ENCODE peak calls at places on chromosomes 4 and X, in ten cellular contexts. One of them, this sample, is unnamed.

GRCh38 chr4:162644346-162644745 is 480.5 kb upstream of the FSTL5 start:
- DNase-seq in BJ: no peak
- DNase-seq in fibroblast of mammary gland: no peak
- DNase-seq in psoas muscle: no peak
- DNase-seq in PC-3: no peak
- DNase-seq in HepG2: no peak
- DNase-seq in mucosa of descending colon: no peak
- DNase-seq in CD8-positive, alpha-beta T cell: no peak
- DNase-seq in brain microvascular endothelial cell: peak
- DNase-seq in GM12865: no peak
- DNase-seq in this sample: no peak

GRCh38 chr4:2064276-2064991 is 5.3 kb downstream of the NAT8L start:
- DNase-seq in BJ: no peak
- DNase-seq in HepG2: no peak
- DNase-seq in CD8-positive, alpha-beta T cell: no peak
- DNase-seq in GM12865: no peak
- DNase-seq in PC-3: peak
- DNase-seq in brain microvascular endothelial cell: no peak
- DNase-seq in mucosa of descending colon: peak
- DNase-seq in psoas muscle: no peak
- DNase-seq in fibroblast of mammary gland: no peak
- DNase-seq in this sample: no peak

GRCh38 chr4:145390566-145390965 is 91.1 kb upstream of the SMAD1 start:
- DNase-seq in HepG2: no peak
- DNase-seq in BJ: no peak
- DNase-seq in fibroblast of mammary gland: no peak
- DNase-seq in mucosa of descending colon: no peak
- DNase-seq in GM12865: no peak
- DNase-seq in psoas muscle: no peak
- DNase-seq in CD8-positive, alpha-beta T cell: no peak
- DNase-seq in PC-3: no peak
- DNase-seq in brain microvascular endothelial cell: no peak
- DNase-seq in this sample: no peak

GRCh38 chr4:142615324-142615665 is 230.8 kb downstream of the INPP4B start:
- DNase-seq in fibroblast of mammary gland: peak
- DNase-seq in mucosa of descending colon: no peak
- DNase-seq in GM12865: no peak
- DNase-seq in HepG2: no peak
- DNase-seq in psoas muscle: no peak
- DNase-seq in CD8-positive, alpha-beta T cell: no peak
- DNase-seq in BJ: peak
- DNase-seq in brain microvascular endothelial cell: peak
- DNase-seq in PC-3: peak
- DNase-seq in this sample: no peak

GRCh38 chr4:127479031-127479622 is 153.6 kb upstream of the INTU start:
- DNase-seq in HepG2: peak
- DNase-seq in brain microvascular endothelial cell: peak
- DNase-seq in PC-3: peak
- DNase-seq in CD8-positive, alpha-beta T cell: no peak
- DNase-seq in GM12865: peak
- DNase-seq in psoas muscle: no peak
- DNase-seq in BJ: no peak
- DNase-seq in mucosa of descending colon: no peak
- DNase-seq in fibroblast of mammary gland: peak
- DNase-seq in this sample: peak

GRCh38 chrX:135170877-135171519 is at the start of gene CT55:
- DNase-seq in BJ: no peak
- DNase-seq in fibroblast of mammary gland: no peak
- DNase-seq in HepG2: no peak
- DNase-seq in mucosa of descending colon: no peak
- DNase-seq in CD8-positive, alpha-beta T cell: no peak
- DNase-seq in brain microvascular endothelial cell: no peak
- DNase-seq in psoas muscle: no peak
- DNase-seq in GM12865: no peak
- DNase-seq in PC-3: no peak
- DNase-seq in this sample: no peak

GRCh38 chr4:183261953-183262775 is 57.9 kb downstream of the CLDN22 start:
- DNase-seq in PC-3: peak
- DNase-seq in mucosa of descending colon: peak
- DNase-seq in psoas muscle: peak
- DNase-seq in fibroblast of mammary gland: peak
- DNase-seq in brain microvascular endothelial cell: peak
- DNase-seq in BJ: no peak
- DNase-seq in HepG2: peak
- DNase-seq in GM12865: peak
- DNase-seq in CD8-positive, alpha-beta T cell: peak
- DNase-seq in this sample: peak

GRCh38 chrX:38868941-38869378 is 67.7 kb downstream of the MID1IP1 start:
- DNase-seq in GM12865: no peak
- DNase-seq in HepG2: no peak
- DNase-seq in BJ: peak
- DNase-seq in mucosa of descending colon: no peak
- DNase-seq in fibroblast of mammary gland: peak
- DNase-seq in psoas muscle: no peak
- DNase-seq in PC-3: peak
- DNase-seq in CD8-positive, alpha-beta T cell: no peak
- DNase-seq in brain microvascular endothelial cell: peak
- DNase-seq in this sample: no peak

GRCh38 chr4:173492315-173492714 is 37.7 kb downstream of the HAND2 start:
- DNase-seq in fibroblast of mammary gland: no peak
- DNase-seq in CD8-positive, alpha-beta T cell: no peak
- DNase-seq in brain microvascular endothelial cell: no peak
- DNase-seq in psoas muscle: no peak
- DNase-seq in PC-3: no peak
- DNase-seq in GM12865: no peak
- DNase-seq in mucosa of descending colon: no peak
- DNase-seq in HepG2: no peak
- DNase-seq in BJ: no peak
- DNase-seq in this sample: no peak

GRCh38 chr4:27003602-27004238 is 143.1 kb downstream of the STIM2 start:
- DNase-seq in fibroblast of mammary gland: peak
- DNase-seq in CD8-positive, alpha-beta T cell: no peak
- DNase-seq in brain microvascular endothelial cell: peak
- DNase-seq in GM12865: no peak
- DNase-seq in BJ: peak
- DNase-seq in psoas muscle: no peak
- DNase-seq in HepG2: no peak
- DNase-seq in PC-3: peak
- DNase-seq in mucosa of descending colon: no peak
- DNase-seq in this sample: no peak

GRCh38 chr4:69518543-69519198 is 23.0 kb upstream of the UGT2B4 start:
- DNase-seq in BJ: no peak
- DNase-seq in fibroblast of mammary gland: peak
- DNase-seq in mucosa of descending colon: no peak
- DNase-seq in GM12865: no peak
- DNase-seq in CD8-positive, alpha-beta T cell: no peak
- DNase-seq in HepG2: no peak
- DNase-seq in PC-3: no peak
- DNase-seq in psoas muscle: no peak
- DNase-seq in brain microvascular endothelial cell: no peak
- DNase-seq in this sample: no peak

GRCh38 chr4:69518102-69518501 is 22.4 kb upstream of the UGT2B4 start:
- DNase-seq in GM12865: no peak
- DNase-seq in CD8-positive, alpha-beta T cell: no peak
- DNase-seq in PC-3: no peak
- DNase-seq in BJ: no peak
- DNase-seq in brain microvascular endothelial cell: no peak
- DNase-seq in fibroblast of mammary gland: no peak
- DNase-seq in HepG2: peak
- DNase-seq in psoas muscle: no peak
- DNase-seq in mucosa of descending colon: no peak
- DNase-seq in this sample: no peak

GRCh38 chr4:69522554-69522953 is 26.8 kb upstream of the UGT2B4 start:
- DNase-seq in psoas muscle: no peak
- DNase-seq in GM12865: no peak
- DNase-seq in PC-3: no peak
- DNase-seq in BJ: no peak
- DNase-seq in CD8-positive, alpha-beta T cell: no peak
- DNase-seq in fibroblast of mammary gland: no peak
- DNase-seq in brain microvascular endothelial cell: no peak
- DNase-seq in HepG2: no peak
- DNase-seq in mucosa of descending colon: no peak
- DNase-seq in this sample: no peak

GRCh38 chr4:69524708-69525107 is 29.0 kb upstream of the UGT2B4 start:
- DNase-seq in HepG2: no peak
- DNase-seq in mucosa of descending colon: no peak
- DNase-seq in BJ: no peak
- DNase-seq in CD8-positive, alpha-beta T cell: no peak
- DNase-seq in fibroblast of mammary gland: no peak
- DNase-seq in brain microvascular endothelial cell: no peak
- DNase-seq in GM12865: no peak
- DNase-seq in psoas muscle: no peak
- DNase-seq in PC-3: no peak
- DNase-seq in this sample: no peak

GRCh38 chr4:69523385-69524132 is 27.9 kb upstream of the UGT2B4 start:
- DNase-seq in PC-3: no peak
- DNase-seq in GM12865: no peak
- DNase-seq in fibroblast of mammary gland: no peak
- DNase-seq in CD8-positive, alpha-beta T cell: no peak
- DNase-seq in HepG2: no peak
- DNase-seq in BJ: no peak
- DNase-seq in mucosa of descending colon: no peak
- DNase-seq in psoas muscle: no peak
- DNase-seq in brain microvascular endothelial cell: no peak
- DNase-seq in this sample: no peak
- H3K4me3 ChIP-seq in PC-3: no peak
- H3K4me3 ChIP-seq in GM12865: no peak
- H3K4me3 ChIP-seq in fibroblast of mammary gland: no peak
- H3K4me3 ChIP-seq in CD8-positive, alpha-beta T cell: no peak
- H3K4me3 ChIP-seq in HepG2: no peak
- H3K4me3 ChIP-seq in BJ: no peak
- H3K4me3 ChIP-seq in mucosa of descending colon: no peak
- H3K4me3 ChIP-seq in psoas muscle: no peak
- H3K4me3 ChIP-seq in brain microvascular endothelial cell: no peak
- H3K4me3 ChIP-seq in this sample: no peak

DNA sequence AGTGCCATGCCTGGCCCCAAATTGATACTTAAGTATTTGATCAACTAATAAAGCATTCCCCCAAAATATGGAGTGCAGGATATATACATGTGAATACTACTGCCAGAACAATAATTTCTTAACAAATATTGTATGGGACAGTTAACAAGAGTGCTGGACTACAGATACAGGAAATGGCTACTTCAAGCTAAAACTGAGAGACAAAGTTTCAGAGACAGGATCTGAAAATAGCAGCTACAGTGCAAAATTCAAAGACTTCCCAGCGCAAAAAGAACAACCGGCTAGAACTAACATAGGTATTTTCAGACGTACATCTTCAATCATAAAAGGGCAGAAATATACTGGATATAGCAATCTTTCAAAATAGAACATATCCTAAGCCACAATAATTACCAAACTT is 6.3 kb downstream of the ATRX start:
- DNase-seq in PC-3: no peak
- DNase-seq in CD8-positive, alpha-beta T cell: no peak
- DNase-seq in GM12865: peak
- DNase-seq in mucosa of descending colon: no peak
- DNase-seq in BJ: no peak
- DNase-seq in HepG2: no peak
- DNase-seq in fibroblast of mammary gland: no peak
- DNase-seq in psoas muscle: no peak
- DNase-seq in brain microvascular endothelial cell: no peak
- DNase-seq in this sample: no peak
- H3K4me3 ChIP-seq in PC-3: no peak
- H3K4me3 ChIP-seq in CD8-positive, alpha-beta T cell: no peak
- H3K4me3 ChIP-seq in GM12865: no peak
- H3K4me3 ChIP-seq in mucosa of descending colon: no peak
- H3K4me3 ChIP-seq in BJ: no peak
- H3K4me3 ChIP-seq in HepG2: no peak
- H3K4me3 ChIP-seq in fibroblast of mammary gland: no peak
- H3K4me3 ChIP-seq in psoas muscle: no peak
- H3K4me3 ChIP-seq in brain microvascular endothelial cell: no peak
- H3K4me3 ChIP-seq in this sample: no peak

GRCh38 chrX:45765281-45765680 is 564.6 kb upstream of the DIPK2B start:
- DNase-seq in BJ: no peak
- DNase-seq in GM12865: no peak
- DNase-seq in psoas muscle: no peak
- DNase-seq in fibroblast of mammary gland: no peak
- DNase-seq in HepG2: no peak
- DNase-seq in brain microvascular endothelial cell: no peak
- DNase-seq in mucosa of descending colon: no peak
- DNase-seq in PC-3: no peak
- DNase-seq in CD8-positive, alpha-beta T cell: no peak
- DNase-seq in this sample: no peak

GRCh38 chrX:45765726-45766125 is 565.0 kb upstream of the DIPK2B start:
- DNase-seq in psoas muscle: no peak
- DNase-seq in PC-3: peak
- DNase-seq in GM12865: no peak
- DNase-seq in fibroblast of mammary gland: no peak
- DNase-seq in HepG2: no peak
- DNase-seq in mucosa of descending colon: no peak
- DNase-seq in BJ: no peak
- DNase-seq in CD8-positive, alpha-beta T cell: no peak
- DNase-seq in brain microvascular endothelial cell: no peak
- DNase-seq in this sample: no peak

GRCh38 chrX:45769919-45770582 is 569.4 kb upstream of the DIPK2B start:
- DNase-seq in fibroblast of mammary gland: peak
- DNase-seq in GM12865: peak
- DNase-seq in CD8-positive, alpha-beta T cell: peak
- DNase-seq in psoas muscle: peak
- DNase-seq in BJ: peak
- DNase-seq in HepG2: peak
- DNase-seq in mucosa of descending colon: peak
- DNase-seq in PC-3: peak
- DNase-seq in brain microvascular endothelial cell: peak
- DNase-seq in this sample: no peak

GRCh38 chrX:45768666-45769065 is 568.0 kb upstream of the DIPK2B start:
- DNase-seq in fibroblast of mammary gland: no peak
- DNase-seq in CD8-positive, alpha-beta T cell: no peak
- DNase-seq in BJ: no peak
- DNase-seq in GM12865: no peak
- DNase-seq in brain microvascular endothelial cell: no peak
- DNase-seq in mucosa of descending colon: no peak
- DNase-seq in psoas muscle: no peak
- DNase-seq in HepG2: no peak
- DNase-seq in PC-3: no peak
- DNase-seq in this sample: no peak

GRCh38 chrX:45767021-45767491 is 566.4 kb upstream of the DIPK2B start:
- DNase-seq in BJ: no peak
- DNase-seq in brain microvascular endothelial cell: no peak
- DNase-seq in GM12865: no peak
- DNase-seq in PC-3: peak
- DNase-seq in mucosa of descending colon: no peak
- DNase-seq in HepG2: no peak
- DNase-seq in fibroblast of mammary gland: peak
- DNase-seq in psoas muscle: no peak
- DNase-seq in CD8-positive, alpha-beta T cell: no peak
- DNase-seq in this sample: no peak
- H3K4me3 ChIP-seq in BJ: peak
- H3K4me3 ChIP-seq in brain microvascular endothelial cell: peak
- H3K4me3 ChIP-seq in GM12865: no peak
- H3K4me3 ChIP-seq in PC-3: peak
- H3K4me3 ChIP-seq in mucosa of descending colon: no peak
- H3K4me3 ChIP-seq in HepG2: no peak
- H3K4me3 ChIP-seq in fibroblast of mammary gland: peak
- H3K4me3 ChIP-seq in psoas muscle: peak
- H3K4me3 ChIP-seq in CD8-positive, alpha-beta T cell: no peak
- H3K4me3 ChIP-seq in this sample: peak

DNA sequence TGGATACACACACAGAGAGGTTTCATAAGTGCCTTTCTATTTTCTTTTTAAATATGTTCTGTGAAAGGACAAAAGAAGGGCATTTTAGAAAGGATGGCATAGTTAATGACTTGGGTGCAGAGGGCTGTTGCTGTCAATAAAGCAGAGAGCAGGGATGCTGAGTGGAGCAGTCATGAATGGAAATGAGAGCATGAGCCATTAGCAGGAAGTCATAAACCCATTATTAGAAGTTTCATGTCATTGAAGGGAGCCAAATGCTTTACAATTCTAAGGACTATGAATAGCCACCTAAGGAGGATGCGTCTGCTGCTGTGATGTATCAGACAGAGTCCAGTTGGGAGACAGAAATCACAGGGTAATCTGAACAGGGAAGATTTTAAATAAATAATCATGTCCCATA is 47.7 kb upstream of the WDR19 start:
- DNase-seq in HepG2: no peak
- DNase-seq in mucosa of descending colon: no peak
- DNase-seq in GM12865: peak
- DNase-seq in BJ: no peak
- DNase-seq in psoas muscle: no peak
- DNase-seq in fibroblast of mammary gland: no peak
- DNase-seq in brain microvascular endothelial cell: no peak
- DNase-seq in PC-3: peak
- DNase-seq in CD8-positive, alpha-beta T cell: no peak
- DNase-seq in this sample: no peak
- H3K4me3 ChIP-seq in HepG2: no peak
- H3K4me3 ChIP-seq in mucosa of descending colon: no peak
- H3K4me3 ChIP-seq in GM12865: no peak
- H3K4me3 ChIP-seq in BJ: no peak
- H3K4me3 ChIP-seq in psoas muscle: no peak
- H3K4me3 ChIP-seq in fibroblast of mammary gland: no peak
- H3K4me3 ChIP-seq in brain microvascular endothelial cell: no peak
- H3K4me3 ChIP-seq in PC-3: peak
- H3K4me3 ChIP-seq in CD8-positive, alpha-beta T cell: no peak
- H3K4me3 ChIP-seq in this sample: no peak

This sample was measured in SK-N-MC.